ENCODE peak calls at places on chromosomes 12 and 14, in nine cellular contexts. Z is HepG2, C is thyroid gland, G is ovary, V is A549, S is spleen, B is endothelial cell of umbilical vein, U is lower leg skin, K is H54. R is an unnamed sample.

GRCh38 chr12:53190108-53190729 is 9.5 kb upstream of the CSAD start:
- DNase-seq in Z (peak), C (peak), G (peak), V (peak), S (no peak), B (peak), U (peak), K (peak), R (peak)

GRCh38 chr12:57725851-57726150 is 12.7 kb downstream of the AGAP2 start:
- DNase-seq in Z (no peak), C (no peak), G (no peak), V (no peak), S (no peak), B (no peak), U (no peak), K (no peak), R (no peak)

GRCh38 chr12:131072446-131073230 is 118.9 kb downstream of the ADGRD1 start:
- DNase-seq in Z (no peak), C (no peak), G (no peak), V (no peak), S (no peak), B (no peak), U (peak), K (no peak), R (no peak)

GRCh38 chr12:123134755-123135282 is 16.1 kb downstream of the PITPNM2 start:
- DNase-seq in Z (no peak), C (no peak), G (no peak), V (no peak), S (peak), B (no peak), U (no peak), K (no peak), R (no peak)

GRCh38 chr12:75877588-75878381 is 153.8 kb downstream of the PHLDA1 start:
- DNase-seq in Z (no peak), C (peak), G (peak), V (no peak), S (no peak), B (peak), U (no peak), K (no peak), R (no peak)

GRCh38 chr12:22562187-22563028 is 18.1 kb upstream of the C2CD5 start:
- DNase-seq in Z (no peak), C (no peak), G (no peak), V (no peak), S (no peak), B (no peak), U (no peak), K (no peak), R (no peak)

GRCh38 chr14:28264306-28264705 is 502.3 kb upstream of the FOXG1 start:
- DNase-seq in Z (no peak), C (no peak), G (no peak), V (no peak), S (no peak), B (no peak), U (no peak), K (no peak), R (no peak)

GRCh38 chr12:127594351-127594970 is 672.5 kb upstream of the TMEM132C start:
- DNase-seq in Z (no peak), C (no peak), G (no peak), V (no peak), S (no peak), B (no peak), U (no peak), K (no peak), R (no peak)

GRCh38 chr12:70919597-70920035 is 922 bp downstream of the PTPRR start:
- DNase-seq in Z (no peak), C (no peak), G (no peak), V (no peak), S (no peak), B (no peak), U (no peak), K (no peak), R (no peak)

GRCh38 chr14:20489093-20489994 is 16.0 kb upstream of the RNASE10 start:
- DNase-seq in Z (peak), C (no peak), G (no peak), V (no peak), S (no peak), B (no peak), U (no peak), K (no peak), R (no peak)

GRCh38 chr12:118061876-118062791 is 1.2 kb upstream of the WSB2 start:
- DNase-seq in Z (no peak), C (peak), G (peak), V (peak), S (peak), B (peak), U (peak), K (peak), R (peak)

GRCh38 chr12:1606021-1606622 is 11.7 kb upstream of the FBXL14 start:
- DNase-seq in Z (peak), C (peak), G (peak), V (peak), S (peak), B (peak), U (peak), K (peak), R (peak)

GRCh38 chr12:54631988-54632728 is 2.5 kb downstream of the LACRT start:
- DNase-seq in Z (no peak), C (no peak), G (no peak), V (no peak), S (no peak), B (no peak), U (no peak), K (no peak), R (no peak)

GRCh38 chr12:42298887-42299286 is 27.0 kb downstream of the ZCRB1 start:
- DNase-seq in Z (peak), C (no peak), G (no peak), V (no peak), S (no peak), B (no peak), U (no peak), K (no peak), R (no peak)

GRCh38 chr14:78697341-78697740 is 527.2 kb downstream of the NRXN3 start:
- DNase-seq in Z (peak), C (no peak), G (no peak), V (peak), S (no peak), B (peak), U (no peak), K (no peak), R (no peak)

GRCh38 chr12:104450700-104451099 is 6.0 kb upstream of the CHST11 start:
- DNase-seq in Z (no peak), C (no peak), G (no peak), V (no peak), S (no peak), B (no peak), U (no peak), K (no peak), R (no peak)

GRCh38 chr12:4116251-4117111 is 157.1 kb upstream of the CCND2 start:
- DNase-seq in Z (peak), C (no peak), G (no peak), V (no peak), S (no peak), B (peak), U (peak), K (peak), R (no peak)

GRCh38 chr12:130649101-130649571 is 67.0 kb downstream of the RIMBP2 start:
- DNase-seq in Z (no peak), C (no peak), G (no peak), V (no peak), S (peak), B (no peak), U (no peak), K (no peak), R (no peak)

GRCh38 chr12:53695148-53696138 is 19.6 kb upstream of the ATP5MC2 start:
- DNase-seq in Z (no peak), C (peak), G (no peak), V (peak), S (peak), B (peak), U (no peak), K (peak), R (no peak)

GRCh38 chr12:65943388-65944137 is 119.3 kb downstream of the HMGA2 start:
- DNase-seq in Z (no peak), C (no peak), G (no peak), V (no peak), S (no peak), B (no peak), U (no peak), K (no peak), R (no peak)

GRCh38 chr12:112307219-112308062 is 74.8 kb downstream of the HECTD4 start:
- DNase-seq in Z (no peak), C (no peak), G (no peak), V (no peak), S (no peak), B (no peak), U (no peak), K (no peak), R (no peak)

GRCh38 chr12:47234576-47235141 is 154.9 kb upstream of the AMIGO2 start:
- DNase-seq in Z (no peak), C (no peak), G (no peak), V (peak), S (no peak), B (no peak), U (no peak), K (no peak), R (no peak)

GRCh38 chr14:52848626-52849025 is 57.2 kb upstream of the GNPNAT1 start:
- DNase-seq in Z (no peak), C (no peak), G (no peak), V (no peak), S (no peak), B (no peak), U (no peak), K (no peak), R (no peak)

GRCh38 chr12:128458301-128458974 is 191.5 kb downstream of the TMEM132C start:
- DNase-seq in Z (no peak), C (no peak), G (no peak), V (no peak), S (no peak), B (no peak), U (peak), K (no peak), R (no peak)

GRCh38 chr12:44653886-44654527 is 222.1 kb downstream of the NELL2 start:
- DNase-seq in Z (no peak), C (no peak), G (no peak), V (no peak), S (no peak), B (no peak), U (no peak), K (no peak), R (no peak)

GRCh38 chr14:39217214-39217879 is 16.4 kb upstream of the MIA2 start:
- DNase-seq in Z (no peak), C (no peak), G (no peak), V (peak), S (no peak), B (no peak), U (no peak), K (no peak), R (no peak)

GRCh38 chr12:64825143-64826011 is 930 bp downstream of the TBC1D30 start:
- DNase-seq in Z (no peak), C (peak), G (no peak), V (no peak), S (no peak), B (no peak), U (no peak), K (no peak), R (no peak)

GRCh38 chr12:58262796-58263195 is 321.4 kb downstream of the ATP23 start:
- DNase-seq in Z (no peak), C (no peak), G (no peak), V (no peak), S (no peak), B (no peak), U (no peak), K (no peak), R (no peak)

GRCh38 chr12:45878630-45879255 is 111.6 kb downstream of the SCAF11 start:
- DNase-seq in Z (no peak), C (no peak), G (no peak), V (peak), S (no peak), B (peak), U (no peak), K (no peak), R (no peak)

GRCh38 chr14:24677956-24678355 is 44.0 kb upstream of the GZMB start:
- DNase-seq in Z (no peak), C (no peak), G (no peak), V (no peak), S (no peak), B (no peak), U (no peak), K (no peak), R (no peak)

GRCh38 chr14:102873131-102873530 is 49.3 kb upstream of the AMN start:
- DNase-seq in Z (no peak), C (peak), G (no peak), V (no peak), S (no peak), B (no peak), U (peak), K (no peak), R (no peak)

GRCh38 chr12:31362115-31362758 is 36.3 kb upstream of the SINHCAF start:
- DNase-seq in Z (peak), C (no peak), G (no peak), V (no peak), S (peak), B (no peak), U (no peak), K (no peak), R (peak)

GRCh38 chr12:49776858-49777257 is 35.5 kb downstream of the TMBIM6 start:
- DNase-seq in Z (no peak), C (no peak), G (no peak), V (no peak), S (no peak), B (no peak), U (no peak), K (no peak), R (no peak)

GRCh38 chr12:89210277-89210676 is 142.0 kb downstream of the DUSP6 start:
- DNase-seq in Z (no peak), C (no peak), G (no peak), V (no peak), S (no peak), B (no peak), U (no peak), K (no peak), R (no peak)

GRCh38 chr12:111056618-111057521 is 136.5 kb upstream of the MYL2 start:
- DNase-seq in Z (no peak), C (no peak), G (no peak), V (no peak), S (peak), B (no peak), U (no peak), K (no peak), R (no peak)

GRCh38 chr12:102539651-102540553 is 59.5 kb upstream of the IGF1 start:
- DNase-seq in Z (peak), C (no peak), G (no peak), V (peak), S (no peak), B (no peak), U (no peak), K (peak), R (no peak)

GRCh38 chr12:123937707-123938600 is 34.7 kb downstream of the CCDC92 start:
- DNase-seq in Z (no peak), C (peak), G (no peak), V (no peak), S (peak), B (no peak), U (no peak), K (no peak), R (no peak)

GRCh38 chr14:96275182-96276112 is 19.4 kb downstream of the BDKRB1 start:
- DNase-seq in Z (peak), C (peak), G (peak), V (peak), S (peak), B (peak), U (peak), K (peak), R (peak)

GRCh38 chr12:6866920-6867406 is 368 bp upstream of the TPI1 start:
- DNase-seq in Z (no peak), C (no peak), G (no peak), V (no peak), S (peak), B (no peak), U (peak), K (no peak), R (no peak)

GRCh38 chr12:6867407-6868210 is at the start of gene TPI1:
- DNase-seq in Z (peak), C (peak), G (peak), V (peak), S (peak), B (peak), U (peak), K (peak), R (peak)

GRCh38 chr12:6868211-6869048 is 1.1 kb downstream of the TPI1 start:
- DNase-seq in Z (no peak), C (no peak), G (no peak), V (no peak), S (no peak), B (no peak), U (no peak), K (no peak), R (no peak)

GRCh38 chr12:6863586-6864321 is 3.6 kb upstream of the TPI1 start:
- DNase-seq in Z (no peak), C (no peak), G (no peak), V (no peak), S (peak), B (no peak), U (peak), K (no peak), R (no peak)

DNA sequence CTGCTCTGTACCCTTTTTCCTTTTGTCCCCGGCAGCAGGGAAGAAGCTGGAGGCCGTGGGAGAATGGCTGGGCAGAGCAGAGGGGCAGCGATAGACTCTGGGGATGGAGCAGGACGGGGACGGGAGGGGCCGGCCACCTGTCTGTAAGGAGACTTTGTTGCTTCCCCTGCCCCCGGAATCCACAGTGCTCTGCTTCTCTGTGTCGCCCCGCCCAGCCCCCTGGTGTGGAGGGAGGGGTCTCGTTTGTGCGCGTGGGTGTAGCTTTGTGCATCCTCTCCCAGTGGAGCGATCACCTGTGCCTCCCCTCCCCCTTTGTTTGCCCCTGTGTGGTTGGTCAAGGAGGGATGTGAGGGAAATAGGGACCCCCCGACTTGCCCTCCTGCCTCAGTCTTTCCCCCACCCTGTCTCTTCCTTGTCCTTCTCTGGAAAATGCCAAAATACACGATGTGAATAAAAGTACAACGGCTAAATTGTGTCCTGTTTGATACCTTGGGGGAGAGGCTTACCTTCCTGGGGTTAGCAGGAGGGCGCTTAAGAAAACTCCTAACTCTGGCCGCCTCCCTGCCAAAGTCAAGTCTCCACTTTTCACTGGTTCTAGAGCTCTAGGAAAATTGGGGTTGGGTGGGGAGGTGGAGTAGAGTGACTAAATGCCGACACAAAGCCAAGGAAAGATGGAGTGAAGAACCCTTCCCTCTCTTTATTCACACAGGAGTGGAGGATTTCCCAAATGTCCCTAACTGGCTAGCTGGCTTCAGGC is 990 bp upstream of the TPI1 start:
- DNase-seq in Z (no peak), C (no peak), G (peak), V (no peak), S (peak), B (no peak), U (no peak), K (no peak), R (no peak)
- TF ChIP-seq POLR2A in Z (no peak), C (no peak), G (no peak), V (no peak), S (no peak), B (no peak), U (no peak), K (no peak), R (no peak)

GRCh38 chr12:52147367-52147972 is 44.3 kb downstream of the KRT80 start:
- DNase-seq in Z (peak), C (peak), G (peak), V (peak), S (peak), B (peak), U (peak), K (peak), R (peak)
- TF ChIP-seq POLR2A in Z (no peak), C (peak), G (no peak), V (no peak), S (no peak), B (peak), U (no peak), K (peak), R (peak)

GRCh38 chr14:23153891-23154796 is 29.3 kb downstream of the SLC7A8 start:
- DNase-seq in Z (no peak), C (peak), G (peak), V (no peak), S (peak), B (peak), U (peak), K (no peak), R (peak)
- TF ChIP-seq POLR2A in Z (no peak), C (peak), G (peak), V (no peak), S (no peak), B (no peak), U (no peak), K (no peak), R (peak)

DNA sequence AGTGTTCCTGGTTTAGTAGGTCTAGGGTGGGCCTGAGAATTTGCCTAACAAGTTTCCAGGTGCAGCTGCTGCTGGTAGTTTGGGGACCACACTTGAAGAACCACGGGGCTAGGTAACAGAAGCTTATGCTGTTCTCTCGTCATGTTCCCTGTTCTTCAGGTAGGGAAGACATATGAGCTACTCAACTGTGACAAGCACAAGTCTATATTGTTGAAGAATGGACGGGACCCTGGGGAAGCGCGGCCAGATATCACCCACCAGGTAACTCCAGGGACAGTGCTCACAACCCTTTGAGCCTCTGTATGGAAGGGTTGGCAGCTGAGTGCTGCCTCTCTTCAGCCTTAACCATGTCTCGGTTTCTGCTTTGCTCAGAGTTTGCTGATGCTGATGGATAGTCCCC is 3.5 kb downstream of the EMG1 start:
- DNase-seq in Z (no peak), C (no peak), G (no peak), V (no peak), S (no peak), B (no peak), U (no peak), K (no peak), R (no peak)
- TF ChIP-seq POLR2A in Z (no peak), C (no peak), G (no peak), V (no peak), S (no peak), B (no peak), U (no peak), K (no peak), R (no peak)

GRCh38 chr12:92953747-92954146 is 24.7 kb upstream of the EEA1 start:
- DNase-seq in Z (no peak), C (no peak), G (no peak), V (no peak), S (no peak), B (no peak), U (no peak), K (no peak), R (no peak)
- TF ChIP-seq POLR2A in Z (no peak), C (no peak), G (no peak), V (no peak), S (no peak), B (no peak), U (no peak), K (no peak), R (no peak)

GRCh38 chr12:9364224-9365176 is 156.3 kb upstream of the PZP start:
- DNase-seq in Z (peak), C (no peak), G (no peak), V (no peak), S (no peak), B (no peak), U (no peak), K (peak), R (no peak)
- TF ChIP-seq POLR2A in Z (peak), C (no peak), G (no peak), V (no peak), S (no peak), B (no peak), U (no peak), K (no peak), R (no peak)

DNA sequence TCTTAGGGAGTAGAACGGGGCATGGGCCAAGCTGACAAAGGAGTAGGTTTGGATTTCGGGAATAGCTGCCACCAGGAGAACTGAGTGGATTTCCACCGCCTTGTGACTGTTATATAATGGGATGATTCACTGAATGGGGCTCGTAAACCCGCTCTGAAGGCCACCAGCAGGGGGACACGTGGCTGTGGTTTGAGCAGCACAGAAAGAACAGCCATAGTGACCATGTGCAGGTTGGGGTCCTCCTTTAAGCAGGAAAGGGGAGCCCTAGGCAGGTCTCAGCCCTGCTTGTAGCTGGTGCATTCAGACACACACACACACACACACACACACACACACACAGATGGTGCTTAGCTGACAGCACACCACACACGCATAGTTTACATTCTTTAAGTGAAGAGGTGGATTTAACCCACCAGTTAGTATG is 8.6 kb upstream of the ASB2 start:
- DNase-seq in Z (peak), C (no peak), G (no peak), V (peak), S (no peak), B (no peak), U (no peak), K (peak), R (no peak)
- TF ChIP-seq POLR2A in Z (no peak), C (no peak), G (no peak), V (no peak), S (no peak), B (no peak), U (no peak), K (no peak), R (no peak)